ENCODE peak calls at places on chromosomes 2 and 18, in six cellular contexts. U, Q, W, Z, K and D are unnamed samples.

GRCh38 chr2:232898592-232899541 is 28.8 kb downstream of the SNORC start:
- DNase-seq in U (no peak), Q (no peak), W (no peak), Z (peak), K (no peak), D (peak)

GRCh38 chr2:233037078-233037477 is 4.6 kb downstream of the NEU2 start:
- DNase-seq in U (no peak), Q (no peak), W (no peak), Z (peak), K (peak), D (no peak)

GRCh38 chr2:128317186-128317897 is 1.3 kb downstream of the HS6ST1 start:
- DNase-seq in U (no peak), Q (no peak), W (peak), Z (no peak), K (no peak), D (no peak)

GRCh38 chr18:47151457-47151856 is 1.2 kb upstream of the HDHD2 start:
- DNase-seq in U (no peak), Q (no peak), W (no peak), Z (no peak), K (no peak), D (no peak)

GRCh38 chr18:3466051-3466450 is 16.1 kb downstream of the TGIF1 start:
- DNase-seq in U (no peak), Q (peak), W (no peak), Z (peak), K (peak), D (no peak)

GRCh38 chr2:200905618-200906296 is 16.6 kb downstream of the NIF3L1 start:
- DNase-seq in U (peak), Q (peak), W (peak), Z (peak), K (peak), D (peak)

GRCh38 chr2:69238449-69239031 is 148.5 kb downstream of the GFPT1 start:
- DNase-seq in U (peak), Q (no peak), W (no peak), Z (peak), K (no peak), D (no peak)

GRCh38 chr2:168247341-168248305 is at the start of gene STK39:
- DNase-seq in U (no peak), Q (peak), W (peak), Z (peak), K (peak), D (peak)

GRCh38 chr2:75526842-75527241 is 33.9 kb downstream of the EVA1A start:
- DNase-seq in U (no peak), Q (no peak), W (no peak), Z (no peak), K (no peak), D (no peak)

GRCh38 chr2:182144039-182144779 is 158.6 kb downstream of the PPP1R1C start:
- DNase-seq in U (no peak), Q (no peak), W (no peak), Z (no peak), K (no peak), D (no peak)

GRCh38 chr18:32714571-32715148 is 58.2 kb downstream of the KLHL14 start:
- DNase-seq in U (peak), Q (peak), W (peak), Z (peak), K (peak), D (no peak)

GRCh38 chr18:23186781-23187180 is 51.5 kb downstream of the CABLES1 start:
- DNase-seq in U (no peak), Q (no peak), W (no peak), Z (no peak), K (no peak), D (no peak)

GRCh38 chr18:23354625-23355024 is 98.5 kb upstream of the RIOK3 start:
- DNase-seq in U (no peak), Q (no peak), W (no peak), Z (peak), K (peak), D (no peak)

GRCh38 chr2:68756178-68756577 is 21.6 kb downstream of the ARHGAP25 start:
- DNase-seq in U (no peak), Q (no peak), W (no peak), Z (no peak), K (no peak), D (no peak)

GRCh38 chr18:58303363-58303762 is 259.3 kb downstream of the NEDD4L start:
- DNase-seq in U (no peak), Q (no peak), W (no peak), Z (no peak), K (no peak), D (no peak)

GRCh38 chr2:108987111-108987510 is 1.9 kb downstream of the EDAR start:
- DNase-seq in U (no peak), Q (no peak), W (no peak), Z (no peak), K (no peak), D (no peak)

GRCh38 chr2:105712981-105713596 is 31.6 kb upstream of the NCK2 start:
- DNase-seq in U (no peak), Q (no peak), W (no peak), Z (no peak), K (peak), D (no peak)

GRCh38 chr2:236824836-236825235 is 255.2 kb downstream of the ACKR3 start:
- DNase-seq in U (no peak), Q (no peak), W (peak), Z (no peak), K (peak), D (no peak)

GRCh38 chr2:181553244-181553643 is 96.1 kb downstream of the ITGA4 start:
- DNase-seq in U (no peak), Q (no peak), W (no peak), Z (no peak), K (no peak), D (no peak)

GRCh38 chr2:75808039-75808438 is 97.3 kb upstream of the GCFC2 start:
- DNase-seq in U (no peak), Q (no peak), W (no peak), Z (no peak), K (peak), D (no peak)

GRCh38 chr2:10775036-10775780 is 37.4 kb downstream of the PDIA6 start:
- DNase-seq in U (no peak), Q (no peak), W (no peak), Z (no peak), K (no peak), D (no peak)

GRCh38 chr2:82316573-82317371 is 2012.2 kb upstream of the LRRTM1 start:
- DNase-seq in U (no peak), Q (no peak), W (peak), Z (no peak), K (no peak), D (no peak)

GRCh38 chr2:9336209-9336533 is 87.2 kb downstream of the ITGB1BP1 start:
- DNase-seq in U (no peak), Q (no peak), W (no peak), Z (peak), K (no peak), D (no peak)

GRCh38 chr2:86786001-86786536 is 4.6 kb downstream of the CD8A start:
- DNase-seq in U (no peak), Q (no peak), W (no peak), Z (no peak), K (no peak), D (no peak)

GRCh38 chr2:144484201-144484948 is 35.5 kb downstream of the ZEB2 start:
- DNase-seq in U (no peak), Q (no peak), W (no peak), Z (no peak), K (no peak), D (no peak)

GRCh38 chr2:199830531-199830930 is 20.5 kb downstream of the FTCDNL1 start:
- DNase-seq in U (no peak), Q (no peak), W (no peak), Z (no peak), K (no peak), D (no peak)

GRCh38 chr2:225494100-225494459 is 94.6 kb downstream of the NYAP2 start:
- DNase-seq in U (no peak), Q (no peak), W (no peak), Z (no peak), K (peak), D (no peak)

GRCh38 chr2:47521666-47522285 is 118.8 kb downstream of the MSH2 start:
- DNase-seq in U (no peak), Q (no peak), W (no peak), Z (no peak), K (no peak), D (no peak)

GRCh38 chr2:171515672-171516298 is 6.5 kb upstream of the CYBRD1 start:
- DNase-seq in U (no peak), Q (no peak), W (no peak), Z (peak), K (peak), D (peak)

GRCh38 chr2:223696719-223697118 is 94.6 kb upstream of the SCG2 start:
- DNase-seq in U (no peak), Q (no peak), W (no peak), Z (peak), K (peak), D (no peak)

GRCh38 chr18:60130289-60130688 is 230.5 kb downstream of the PMAIP1 start:
- DNase-seq in U (no peak), Q (no peak), W (no peak), Z (no peak), K (no peak), D (no peak)

GRCh38 chr2:10839813-10840212 is 27.2 kb upstream of the PDIA6 start:
- DNase-seq in U (no peak), Q (no peak), W (no peak), Z (peak), K (no peak), D (no peak)

GRCh38 chr2:237968048-237968862 is 1.4 kb downstream of the UBE2F start:
- DNase-seq in U (peak), Q (peak), W (no peak), Z (peak), K (peak), D (no peak)

GRCh38 chr2:3839489-3839888 is 136.1 kb downstream of the DCDC2C start:
- DNase-seq in U (no peak), Q (no peak), W (no peak), Z (no peak), K (no peak), D (no peak)

GRCh38 chr18:10188971-10189810 is 265.2 kb upstream of the APCDD1 start:
- DNase-seq in U (no peak), Q (no peak), W (no peak), Z (no peak), K (no peak), D (no peak)

GRCh38 chr18:23862071-23862470 is 152.5 kb upstream of the TTC39C start:
- DNase-seq in U (peak), Q (no peak), W (no peak), Z (peak), K (peak), D (peak)

GRCh38 chr2:84458436-84459027 is 548 bp downstream of the SUCLG1 start:
- DNase-seq in U (no peak), Q (peak), W (no peak), Z (peak), K (peak), D (peak)

GRCh38 chr2:44778221-44778654 is 163.3 kb upstream of the SIX3 start:
- DNase-seq in U (no peak), Q (no peak), W (no peak), Z (no peak), K (no peak), D (no peak)
- H3K4me3 ChIP-seq in U (no peak), Q (no peak), W (no peak), Z (no peak), K (no peak), D (no peak)

DNA sequence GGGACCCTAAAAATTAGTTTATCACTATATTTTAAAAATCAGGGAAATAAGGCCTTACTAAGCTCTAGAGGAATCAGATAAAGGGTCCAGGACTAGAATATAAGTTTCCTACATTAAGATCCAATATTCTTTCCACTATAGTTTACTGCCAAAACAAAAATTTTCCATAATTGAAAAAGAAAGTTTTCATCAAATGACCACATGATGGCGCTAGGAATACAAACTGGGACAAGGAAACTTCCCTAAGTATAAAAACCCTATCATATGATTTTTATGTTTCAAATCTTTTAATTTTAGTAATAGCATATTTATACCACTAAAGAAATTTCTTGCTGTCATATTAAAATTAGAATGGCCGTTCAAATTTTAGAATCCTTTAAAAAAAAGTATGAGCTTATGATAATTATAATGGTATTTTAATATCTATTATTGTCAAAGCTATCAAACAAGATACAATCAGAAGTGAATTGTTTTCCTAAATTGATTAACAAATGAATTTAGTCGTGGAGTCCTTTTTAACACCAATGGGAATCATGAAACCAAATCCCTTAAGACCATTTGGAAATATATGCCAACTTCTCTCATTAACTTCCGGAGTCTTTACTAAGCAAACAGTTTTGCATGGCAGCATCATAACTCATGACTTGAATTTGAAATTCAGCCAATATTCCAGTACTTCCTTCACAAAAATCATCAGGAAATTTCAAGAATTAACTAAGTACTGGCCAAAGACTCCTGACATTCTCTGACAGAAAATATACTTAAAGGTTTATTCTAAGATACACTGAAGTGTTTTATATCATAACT is 70.3 kb downstream of the SCN1A start:
- DNase-seq in U (no peak), Q (no peak), W (no peak), Z (peak), K (peak), D (no peak)
- H3K4me3 ChIP-seq in U (no peak), Q (no peak), W (no peak), Z (no peak), K (no peak), D (no peak)

GRCh38 chr2:26178746-26179436 is 6.0 kb downstream of the GAREM2 start:
- DNase-seq in U (no peak), Q (no peak), W (peak), Z (peak), K (no peak), D (no peak)
- H3K4me3 ChIP-seq in U (peak), Q (peak), W (peak), Z (peak), K (peak), D (peak)

GRCh38 chr2:176177580-176178270 is 10.7 kb upstream of the HOXD1 start:
- DNase-seq in U (no peak), Q (no peak), W (no peak), Z (no peak), K (no peak), D (no peak)
- H3K4me3 ChIP-seq in U (peak), Q (peak), W (no peak), Z (peak), K (peak), D (peak)

DNA sequence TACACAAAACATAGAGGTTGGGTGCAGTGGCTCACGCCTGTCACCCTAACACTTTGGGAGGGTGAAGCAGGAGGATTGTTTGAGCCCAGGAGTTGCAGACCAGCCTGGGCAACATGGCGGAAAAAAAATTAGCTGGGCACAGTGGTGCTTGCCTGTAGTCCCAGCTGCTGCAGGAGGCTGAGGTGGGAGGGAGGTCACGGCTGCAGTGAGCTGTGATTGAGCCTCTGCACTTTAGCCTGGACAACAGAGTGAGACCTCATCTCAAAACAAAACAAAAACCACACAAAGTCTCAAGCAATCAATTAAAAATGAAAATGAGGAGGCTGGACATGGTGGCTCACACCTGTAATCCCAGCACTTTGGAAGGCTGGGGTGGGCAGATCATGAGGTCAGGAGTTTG is 4.9 kb downstream of the NOP58 start:
- DNase-seq in U (no peak), Q (no peak), W (no peak), Z (no peak), K (no peak), D (peak)
- H3K4me3 ChIP-seq in U (no peak), Q (no peak), W (no peak), Z (no peak), K (no peak), D (no peak)

DNA sequence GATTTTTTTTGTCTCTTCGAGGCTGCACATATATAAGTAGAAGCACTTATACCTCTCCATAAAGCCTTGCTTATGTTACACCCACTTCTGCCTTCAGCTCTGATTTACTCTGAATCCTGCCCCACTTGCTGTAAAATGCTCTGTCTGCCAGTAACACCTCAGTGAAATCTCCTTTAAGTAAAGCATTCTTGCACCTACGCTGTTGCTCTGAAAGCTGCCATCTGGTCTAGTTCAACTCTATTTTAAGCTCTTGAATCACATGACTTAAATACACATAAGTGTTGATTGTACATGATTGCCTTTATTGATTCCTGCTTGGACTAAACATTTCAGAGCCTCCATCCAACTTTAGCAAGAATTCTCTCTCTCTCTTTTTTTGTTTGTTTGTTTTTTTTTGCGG is 609.0 kb upstream of the CELF4 start:
- DNase-seq in U (no peak), Q (no peak), W (peak), Z (no peak), K (no peak), D (no peak)
- H3K4me3 ChIP-seq in U (no peak), Q (no peak), W (no peak), Z (no peak), K (no peak), D (no peak)

GRCh38 chr2:174053784-174054183 is 88.6 kb upstream of the SP3 start:
- DNase-seq in U (no peak), Q (no peak), W (no peak), Z (peak), K (peak), D (no peak)
- H3K4me3 ChIP-seq in U (no peak), Q (no peak), W (no peak), Z (peak), K (no peak), D (no peak)

DNA sequence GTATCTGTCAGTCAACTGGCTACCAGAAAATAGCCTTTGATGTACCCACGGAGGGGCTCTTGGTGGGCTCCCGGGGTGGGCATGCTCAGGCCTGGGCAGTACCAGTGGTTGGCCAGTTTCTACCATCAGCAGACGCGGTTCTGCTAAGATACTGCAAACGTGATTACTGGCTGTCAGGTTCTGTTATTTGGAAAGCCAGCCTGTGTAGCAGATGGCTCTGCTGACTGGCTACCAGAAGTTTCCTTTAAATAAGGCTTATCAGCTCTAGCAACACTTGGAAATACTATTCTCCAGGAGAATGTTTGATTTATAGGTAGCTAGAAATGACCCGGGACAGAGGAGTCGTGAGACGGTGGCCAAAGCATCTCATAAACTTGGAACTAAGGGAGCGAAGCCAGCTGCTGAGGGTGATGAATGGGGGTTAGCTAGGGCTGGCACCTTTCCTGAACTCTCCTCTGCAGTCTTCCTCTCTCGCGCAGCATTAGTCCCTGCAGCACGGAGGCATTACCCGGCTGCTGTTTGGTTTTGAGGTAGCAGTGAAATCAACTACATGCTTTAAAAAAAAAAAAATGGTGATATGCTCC is 171.9 kb downstream of the AGAP1 start:
- DNase-seq in U (no peak), Q (no peak), W (peak), Z (peak), K (no peak), D (no peak)
- H3K4me3 ChIP-seq in U (peak), Q (peak), W (no peak), Z (peak), K (no peak), D (no peak)

GRCh38 chr2:112764071-112765044 is at the start of gene CKAP2L:
- DNase-seq in U (peak), Q (peak), W (peak), Z (peak), K (peak), D (peak)

GRCh38 chr2:112767693-112768380 is 3.4 kb upstream of the CKAP2L start:
- DNase-seq in U (no peak), Q (no peak), W (no peak), Z (peak), K (no peak), D (peak)

GRCh38 chr2:112768432-112768831 is 4.0 kb upstream of the CKAP2L start:
- DNase-seq in U (no peak), Q (no peak), W (no peak), Z (peak), K (peak), D (peak)

GRCh38 chr2:112762276-112762675 is 2.1 kb downstream of the CKAP2L start:
- DNase-seq in U (no peak), Q (no peak), W (no peak), Z (no peak), K (no peak), D (no peak)

GRCh38 chr2:112765251-112765650 is 842 bp upstream of the CKAP2L start:
- DNase-seq in U (no peak), Q (no peak), W (no peak), Z (no peak), K (no peak), D (no peak)
- H3K4me3 ChIP-seq in U (peak), Q (peak), W (no peak), Z (peak), K (peak), D (peak)

GRCh38 chr2:31728406-31729064 is 147.8 kb upstream of the SRD5A2 start:
- DNase-seq in U (no peak), Q (no peak), W (no peak), Z (no peak), K (no peak), D (no peak)
- H3K4me3 ChIP-seq in U (no peak), Q (no peak), W (no peak), Z (no peak), K (no peak), D (no peak)